ENCODE peak calls at places on chromosomes 7 and 10, in ten cellular contexts. One of them, this sample, is unnamed.

GRCh38 chr10:67306588-67307205 is 380.9 kb downstream of the LRRTM3 start:
- DNase-seq in NCI-H1694 treated with DMSO at 0.1 percent for 48 hours: no peak
- DNase-seq in PC-3: peak
- DNase-seq in PC-9: no peak
- DNase-seq in glutamatergic neuron: no peak
- DNase-seq in mesendoderm: peak
- DNase-seq in T-helper 1 cell: no peak
- DNase-seq in activated B cell treated with CpG ODN at 0.5 μM for 24 hours: no peak
- DNase-seq in stomach: no peak
- DNase-seq in activated T-cell treated with anti-CD3 and anti-CD28 coated beads for 24 hours: no peak
- DNase-seq in this sample: no peak

GRCh38 chr10:106320876-106321275 is 843.6 kb downstream of the SORCS1 start:
- DNase-seq in NCI-H1694 treated with DMSO at 0.1 percent for 48 hours: no peak
- DNase-seq in PC-3: no peak
- DNase-seq in PC-9: no peak
- DNase-seq in glutamatergic neuron: no peak
- DNase-seq in mesendoderm: no peak
- DNase-seq in T-helper 1 cell: no peak
- DNase-seq in activated B cell treated with CpG ODN at 0.5 μM for 24 hours: no peak
- DNase-seq in stomach: no peak
- DNase-seq in activated T-cell treated with anti-CD3 and anti-CD28 coated beads for 24 hours: no peak
- DNase-seq in this sample: no peak

GRCh38 chr7:80189638-80190037 is 55.0 kb downstream of the GNAI1 start:
- DNase-seq in NCI-H1694 treated with DMSO at 0.1 percent for 48 hours: no peak
- DNase-seq in PC-3: no peak
- DNase-seq in PC-9: no peak
- DNase-seq in glutamatergic neuron: no peak
- DNase-seq in mesendoderm: no peak
- DNase-seq in T-helper 1 cell: no peak
- DNase-seq in activated B cell treated with CpG ODN at 0.5 μM for 24 hours: no peak
- DNase-seq in stomach: no peak
- DNase-seq in activated T-cell treated with anti-CD3 and anti-CD28 coated beads for 24 hours: no peak
- DNase-seq in this sample: no peak

GRCh38 chr7:130734525-130735272 is 692 bp upstream of the KLF14 start:
- DNase-seq in NCI-H1694 treated with DMSO at 0.1 percent for 48 hours: peak
- DNase-seq in PC-3: no peak
- DNase-seq in PC-9: no peak
- DNase-seq in glutamatergic neuron: no peak
- DNase-seq in mesendoderm: no peak
- DNase-seq in T-helper 1 cell: no peak
- DNase-seq in activated B cell treated with CpG ODN at 0.5 μM for 24 hours: no peak
- DNase-seq in stomach: no peak
- DNase-seq in activated T-cell treated with anti-CD3 and anti-CD28 coated beads for 24 hours: no peak
- DNase-seq in this sample: peak

GRCh38 chr7:101633516-101633915 is 4.4 kb upstream of the MYL10 start:
- DNase-seq in NCI-H1694 treated with DMSO at 0.1 percent for 48 hours: no peak
- DNase-seq in PC-3: no peak
- DNase-seq in PC-9: no peak
- DNase-seq in glutamatergic neuron: no peak
- DNase-seq in mesendoderm: no peak
- DNase-seq in T-helper 1 cell: no peak
- DNase-seq in activated B cell treated with CpG ODN at 0.5 μM for 24 hours: no peak
- DNase-seq in stomach: no peak
- DNase-seq in activated T-cell treated with anti-CD3 and anti-CD28 coated beads for 24 hours: no peak
- DNase-seq in this sample: no peak

GRCh38 chr7:836429-836828 is 4.2 kb downstream of the SUN1 start:
- DNase-seq in NCI-H1694 treated with DMSO at 0.1 percent for 48 hours: no peak
- DNase-seq in PC-3: no peak
- DNase-seq in PC-9: no peak
- DNase-seq in glutamatergic neuron: no peak
- DNase-seq in mesendoderm: peak
- DNase-seq in T-helper 1 cell: no peak
- DNase-seq in activated B cell treated with CpG ODN at 0.5 μM for 24 hours: no peak
- DNase-seq in stomach: no peak
- DNase-seq in activated T-cell treated with anti-CD3 and anti-CD28 coated beads for 24 hours: no peak
- DNase-seq in this sample: peak

GRCh38 chr10:99276848-99277486 is 41.3 kb upstream of the HPSE2 start:
- DNase-seq in NCI-H1694 treated with DMSO at 0.1 percent for 48 hours: peak
- DNase-seq in PC-3: peak
- DNase-seq in PC-9: no peak
- DNase-seq in glutamatergic neuron: no peak
- DNase-seq in mesendoderm: peak
- DNase-seq in T-helper 1 cell: no peak
- DNase-seq in activated B cell treated with CpG ODN at 0.5 μM for 24 hours: no peak
- DNase-seq in stomach: no peak
- DNase-seq in activated T-cell treated with anti-CD3 and anti-CD28 coated beads for 24 hours: no peak
- DNase-seq in this sample: no peak

GRCh38 chr10:47121336-47121735 is 178.7 kb upstream of the GDF10 start:
- DNase-seq in NCI-H1694 treated with DMSO at 0.1 percent for 48 hours: no peak
- DNase-seq in PC-3: no peak
- DNase-seq in PC-9: no peak
- DNase-seq in glutamatergic neuron: no peak
- DNase-seq in mesendoderm: peak
- DNase-seq in T-helper 1 cell: no peak
- DNase-seq in activated B cell treated with CpG ODN at 0.5 μM for 24 hours: no peak
- DNase-seq in stomach: no peak
- DNase-seq in activated T-cell treated with anti-CD3 and anti-CD28 coated beads for 24 hours: no peak
- DNase-seq in this sample: no peak

GRCh38 chr10:121589553-121589952 is 8.7 kb downstream of the FGFR2 start:
- DNase-seq in NCI-H1694 treated with DMSO at 0.1 percent for 48 hours: no peak
- DNase-seq in PC-3: no peak
- DNase-seq in PC-9: no peak
- DNase-seq in glutamatergic neuron: no peak
- DNase-seq in mesendoderm: no peak
- DNase-seq in T-helper 1 cell: no peak
- DNase-seq in activated B cell treated with CpG ODN at 0.5 μM for 24 hours: no peak
- DNase-seq in stomach: no peak
- DNase-seq in activated T-cell treated with anti-CD3 and anti-CD28 coated beads for 24 hours: no peak
- DNase-seq in this sample: no peak

GRCh38 chr10:103812004-103812403 is 43.4 kb downstream of the SH3PXD2A start:
- DNase-seq in NCI-H1694 treated with DMSO at 0.1 percent for 48 hours: no peak
- DNase-seq in PC-3: no peak
- DNase-seq in PC-9: no peak
- DNase-seq in glutamatergic neuron: no peak
- DNase-seq in mesendoderm: no peak
- DNase-seq in T-helper 1 cell: no peak
- DNase-seq in activated B cell treated with CpG ODN at 0.5 μM for 24 hours: no peak
- DNase-seq in stomach: peak
- DNase-seq in activated T-cell treated with anti-CD3 and anti-CD28 coated beads for 24 hours: no peak
- DNase-seq in this sample: no peak

GRCh38 chr7:155860840-155861479 is 48.7 kb upstream of the SHH start:
- DNase-seq in NCI-H1694 treated with DMSO at 0.1 percent for 48 hours: peak
- DNase-seq in PC-3: peak
- DNase-seq in PC-9: peak
- DNase-seq in glutamatergic neuron: no peak
- DNase-seq in mesendoderm: no peak
- DNase-seq in T-helper 1 cell: no peak
- DNase-seq in activated B cell treated with CpG ODN at 0.5 μM for 24 hours: no peak
- DNase-seq in stomach: peak
- DNase-seq in activated T-cell treated with anti-CD3 and anti-CD28 coated beads for 24 hours: no peak
- DNase-seq in this sample: no peak

GRCh38 chr7:126569402-126569801 is 683.3 kb downstream of the GRM8 start:
- DNase-seq in NCI-H1694 treated with DMSO at 0.1 percent for 48 hours: no peak
- DNase-seq in PC-3: no peak
- DNase-seq in PC-9: no peak
- DNase-seq in glutamatergic neuron: no peak
- DNase-seq in mesendoderm: no peak
- DNase-seq in T-helper 1 cell: no peak
- DNase-seq in activated B cell treated with CpG ODN at 0.5 μM for 24 hours: no peak
- DNase-seq in stomach: no peak
- DNase-seq in activated T-cell treated with anti-CD3 and anti-CD28 coated beads for 24 hours: no peak
- DNase-seq in this sample: no peak

GRCh38 chr10:93413252-93413689 is 68.9 kb downstream of the MYOF start:
- DNase-seq in NCI-H1694 treated with DMSO at 0.1 percent for 48 hours: no peak
- DNase-seq in PC-3: no peak
- DNase-seq in PC-9: no peak
- DNase-seq in glutamatergic neuron: no peak
- DNase-seq in mesendoderm: no peak
- DNase-seq in T-helper 1 cell: peak
- DNase-seq in activated B cell treated with CpG ODN at 0.5 μM for 24 hours: no peak
- DNase-seq in stomach: no peak
- DNase-seq in activated T-cell treated with anti-CD3 and anti-CD28 coated beads for 24 hours: no peak
- DNase-seq in this sample: no peak

GRCh38 chr10:78757542-78757941 is 311.2 kb upstream of the ZMIZ1 start:
- DNase-seq in NCI-H1694 treated with DMSO at 0.1 percent for 48 hours: no peak
- DNase-seq in PC-3: peak
- DNase-seq in PC-9: no peak
- DNase-seq in glutamatergic neuron: peak
- DNase-seq in mesendoderm: peak
- DNase-seq in T-helper 1 cell: no peak
- DNase-seq in activated B cell treated with CpG ODN at 0.5 μM for 24 hours: no peak
- DNase-seq in stomach: no peak
- DNase-seq in activated T-cell treated with anti-CD3 and anti-CD28 coated beads for 24 hours: no peak
- DNase-seq in this sample: no peak

GRCh38 chr7:3517344-3517743 is 216.3 kb downstream of the SDK1 start:
- DNase-seq in NCI-H1694 treated with DMSO at 0.1 percent for 48 hours: no peak
- DNase-seq in PC-3: no peak
- DNase-seq in PC-9: no peak
- DNase-seq in glutamatergic neuron: no peak
- DNase-seq in mesendoderm: no peak
- DNase-seq in T-helper 1 cell: no peak
- DNase-seq in activated B cell treated with CpG ODN at 0.5 μM for 24 hours: no peak
- DNase-seq in stomach: no peak
- DNase-seq in activated T-cell treated with anti-CD3 and anti-CD28 coated beads for 24 hours: no peak
- DNase-seq in this sample: no peak

GRCh38 chr7:43570688-43571365 is 12.1 kb upstream of the STK17A start:
- DNase-seq in NCI-H1694 treated with DMSO at 0.1 percent for 48 hours: no peak
- DNase-seq in PC-3: peak
- DNase-seq in PC-9: no peak
- DNase-seq in glutamatergic neuron: no peak
- DNase-seq in mesendoderm: no peak
- DNase-seq in T-helper 1 cell: no peak
- DNase-seq in activated B cell treated with CpG ODN at 0.5 μM for 24 hours: no peak
- DNase-seq in stomach: no peak
- DNase-seq in activated T-cell treated with anti-CD3 and anti-CD28 coated beads for 24 hours: no peak
- DNase-seq in this sample: no peak

GRCh38 chr7:34991938-34992840 is 45.1 kb downstream of the DPY19L1 start:
- DNase-seq in NCI-H1694 treated with DMSO at 0.1 percent for 48 hours: no peak
- DNase-seq in PC-3: peak
- DNase-seq in PC-9: peak
- DNase-seq in glutamatergic neuron: no peak
- DNase-seq in mesendoderm: no peak
- DNase-seq in T-helper 1 cell: peak
- DNase-seq in activated B cell treated with CpG ODN at 0.5 μM for 24 hours: no peak
- DNase-seq in stomach: no peak
- DNase-seq in activated T-cell treated with anti-CD3 and anti-CD28 coated beads for 24 hours: peak
- DNase-seq in this sample: no peak

GRCh38 chr10:69663548-69663947 is 33.5 kb downstream of the FAM241B start:
- DNase-seq in NCI-H1694 treated with DMSO at 0.1 percent for 48 hours: no peak
- DNase-seq in PC-3: no peak
- DNase-seq in PC-9: no peak
- DNase-seq in glutamatergic neuron: peak
- DNase-seq in mesendoderm: peak
- DNase-seq in T-helper 1 cell: no peak
- DNase-seq in activated B cell treated with CpG ODN at 0.5 μM for 24 hours: no peak
- DNase-seq in stomach: no peak
- DNase-seq in activated T-cell treated with anti-CD3 and anti-CD28 coated beads for 24 hours: no peak
- DNase-seq in this sample: no peak

GRCh38 chr10:130226012-130226411 is 89.8 kb downstream of the GLRX3 start:
- DNase-seq in NCI-H1694 treated with DMSO at 0.1 percent for 48 hours: no peak
- DNase-seq in PC-3: no peak
- DNase-seq in PC-9: no peak
- DNase-seq in glutamatergic neuron: no peak
- DNase-seq in mesendoderm: no peak
- DNase-seq in T-helper 1 cell: no peak
- DNase-seq in activated B cell treated with CpG ODN at 0.5 μM for 24 hours: no peak
- DNase-seq in stomach: peak
- DNase-seq in activated T-cell treated with anti-CD3 and anti-CD28 coated beads for 24 hours: no peak
- DNase-seq in this sample: no peak

GRCh38 chr10:72162978-72163377 is 52.8 kb upstream of the ANAPC16 start:
- DNase-seq in NCI-H1694 treated with DMSO at 0.1 percent for 48 hours: no peak
- DNase-seq in PC-3: peak
- DNase-seq in PC-9: no peak
- DNase-seq in glutamatergic neuron: no peak
- DNase-seq in mesendoderm: no peak
- DNase-seq in T-helper 1 cell: peak
- DNase-seq in activated B cell treated with CpG ODN at 0.5 μM for 24 hours: no peak
- DNase-seq in stomach: no peak
- DNase-seq in activated T-cell treated with anti-CD3 and anti-CD28 coated beads for 24 hours: peak
- DNase-seq in this sample: no peak

GRCh38 chr7:139769066-139769465 is 8.7 kb downstream of the HIPK2 start:
- DNase-seq in NCI-H1694 treated with DMSO at 0.1 percent for 48 hours: no peak
- DNase-seq in PC-3: no peak
- DNase-seq in PC-9: no peak
- DNase-seq in glutamatergic neuron: no peak
- DNase-seq in mesendoderm: no peak
- DNase-seq in T-helper 1 cell: no peak
- DNase-seq in activated B cell treated with CpG ODN at 0.5 μM for 24 hours: no peak
- DNase-seq in stomach: no peak
- DNase-seq in activated T-cell treated with anti-CD3 and anti-CD28 coated beads for 24 hours: no peak
- DNase-seq in this sample: no peak

GRCh38 chr7:150727381-150727780 is 9.8 kb upstream of the GIMAP5 start:
- DNase-seq in NCI-H1694 treated with DMSO at 0.1 percent for 48 hours: no peak
- DNase-seq in PC-3: no peak
- DNase-seq in PC-9: no peak
- DNase-seq in glutamatergic neuron: no peak
- DNase-seq in mesendoderm: no peak
- DNase-seq in T-helper 1 cell: no peak
- DNase-seq in activated B cell treated with CpG ODN at 0.5 μM for 24 hours: no peak
- DNase-seq in stomach: no peak
- DNase-seq in activated T-cell treated with anti-CD3 and anti-CD28 coated beads for 24 hours: no peak
- DNase-seq in this sample: no peak

GRCh38 chr7:134920026-134920758 is 66.1 kb upstream of the AGBL3 start:
- DNase-seq in NCI-H1694 treated with DMSO at 0.1 percent for 48 hours: no peak
- DNase-seq in PC-3: peak
- DNase-seq in PC-9: no peak
- DNase-seq in glutamatergic neuron: no peak
- DNase-seq in mesendoderm: no peak
- DNase-seq in T-helper 1 cell: peak
- DNase-seq in activated B cell treated with CpG ODN at 0.5 μM for 24 hours: no peak
- DNase-seq in stomach: no peak
- DNase-seq in activated T-cell treated with anti-CD3 and anti-CD28 coated beads for 24 hours: no peak
- DNase-seq in this sample: no peak

GRCh38 chr10:119824299-119824698 is 48.3 kb downstream of the MCMBP start:
- DNase-seq in NCI-H1694 treated with DMSO at 0.1 percent for 48 hours: no peak
- DNase-seq in PC-3: no peak
- DNase-seq in PC-9: no peak
- DNase-seq in glutamatergic neuron: no peak
- DNase-seq in mesendoderm: no peak
- DNase-seq in T-helper 1 cell: no peak
- DNase-seq in activated B cell treated with CpG ODN at 0.5 μM for 24 hours: no peak
- DNase-seq in stomach: no peak
- DNase-seq in activated T-cell treated with anti-CD3 and anti-CD28 coated beads for 24 hours: no peak
- DNase-seq in this sample: no peak